ENCODE peak calls at places on chromosomes 4 and X, in ten cellular contexts. G is BE2C; K is GM13977; I is Panc1; D is fibroblast of pulmonary artery; R is A549; Z is endodermal cell; B is CD4-positive, alpha-beta T cell; W is astrocyte; C is progenitor cell of endocrine pancreas. V is an unnamed sample.

GRCh38 chr4:74623041-74623440 is 171.3 kb downstream of the BTC start:
- DNase-seq in I (peak; percentile 51), G (peak; percentile 9), Z (peak; percentile 63), R (peak; percentile 88), W (no peak), D (peak; percentile 84), C (no peak), K (peak; percentile 32), B (no peak), V (no peak)

GRCh38 chr4:19675172-19675811 is 576.4 kb upstream of the SLIT2 start:
- DNase-seq in R (no peak), I (no peak), D (peak; percentile 39), C (no peak), W (peak; percentile 71), Z (no peak), K (no peak), G (no peak), B (no peak), V (no peak)

GRCh38 chr4:36763814-36764213 is 480.7 kb upstream of the NWD2 start:
- DNase-seq in Z (no peak), K (no peak), W (no peak), C (no peak), I (no peak), D (no peak), B (no peak), G (no peak), R (no peak), V (no peak)

GRCh38 chr4:121960801-121961200 is 8.9 kb upstream of the TRPC3 start:
- DNase-seq in W (no peak), C (no peak), D (no peak), G (no peak), I (no peak), K (no peak), R (no peak), Z (no peak), B (no peak), V (no peak)

GRCh38 chrX:22095306-22095705 is 63.2 kb downstream of the PHEX start:
- DNase-seq in D (peak; percentile 63), Z (peak; percentile 51), I (no peak), G (no peak), B (no peak), K (no peak), C (no peak), W (peak; percentile 51), R (no peak), V (no peak)

GRCh38 chr4:10185518-10186227 is 69.1 kb upstream of the WDR1 start:
- DNase-seq in G (no peak), I (no peak), Z (no peak), D (no peak), K (no peak), B (no peak), R (no peak), C (no peak), W (no peak), V (no peak)

GRCh38 chr4:56139241-56139827 is 190.6 kb downstream of the CEP135 start:
- DNase-seq in B (no peak), I (no peak), R (no peak), D (no peak), K (no peak), Z (no peak), C (no peak), W (no peak), G (no peak), V (no peak)

GRCh38 chrX:152072236-152072635 is 66.1 kb downstream of the MAGEA10 start:
- DNase-seq in R (peak; percentile 40), Z (no peak), K (no peak), W (peak; percentile 90), B (no peak), G (no peak), C (no peak), I (no peak), D (peak; percentile 78), V (no peak)

GRCh38 chrX:17984415-17984814 is 123.3 kb upstream of the RAI2 start:
- DNase-seq in B (no peak), I (no peak), C (no peak), W (no peak), Z (no peak), R (no peak), K (no peak), D (no peak), G (no peak), V (no peak)

GRCh38 chr4:113256946-113257345 is 207.5 kb downstream of the ANK2 start:
- DNase-seq in D (peak; percentile 18), B (no peak), Z (no peak), I (no peak), G (no peak), C (no peak), W (peak; percentile 25), K (no peak), R (no peak), V (no peak)

GRCh38 chrX:48598645-48599044 is 1.4 kb downstream of the WDR13 start:
- DNase-seq in K (no peak), G (no peak), Z (no peak), B (no peak), D (no peak), C (no peak), R (no peak), I (no peak), W (no peak), V (no peak)

GRCh38 chrX:45669715-45670360 is 469.2 kb upstream of the DIPK2B start:
- DNase-seq in K (no peak), I (no peak), R (no peak), W (peak; percentile 66), C (no peak), G (no peak), D (peak; percentile 11), B (no peak), Z (no peak), V (no peak)

GRCh38 chr4:165489786-165490185 is 111.0 kb downstream of the CPE start:
- DNase-seq in I (no peak), R (no peak), Z (no peak), G (no peak), C (no peak), D (peak; percentile 62), B (no peak), K (no peak), W (peak; percentile 10), V (no peak)

GRCh38 chr4:18844726-18845125 is 823.2 kb upstream of the LCORL start:
- DNase-seq in W (peak; percentile 66), G (no peak), Z (no peak), B (no peak), R (no peak), I (no peak), C (no peak), K (no peak), D (peak; percentile 18), V (no peak)

DNA sequence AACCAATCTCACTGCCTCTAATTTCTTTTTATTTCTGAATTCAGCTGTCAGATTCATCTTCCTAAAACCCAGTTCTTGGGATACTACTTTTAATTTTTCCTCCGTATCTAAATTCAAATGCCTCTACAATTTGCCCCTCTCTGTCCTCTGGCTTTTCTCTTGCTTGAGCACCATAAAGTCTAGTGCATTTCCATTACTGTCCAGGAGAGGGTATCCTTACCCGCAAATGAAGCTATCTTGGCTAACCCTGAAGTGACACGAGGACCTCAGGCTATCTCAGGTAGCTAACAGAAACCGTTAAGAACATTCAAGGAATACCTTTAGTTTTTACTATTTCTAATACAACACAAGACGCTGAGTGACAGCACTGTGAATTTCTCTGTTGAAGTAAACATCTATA is 49.4 kb upstream of the PRR32 start:
- DNase-seq in W (no peak), I (peak; percentile 8), Z (peak; percentile 51), R (peak; percentile 27), D (no peak), B (no peak), G (no peak), C (no peak), K (peak; percentile 47), V (no peak)
- TF ChIP-seq CTCF in W (peak; percentile 8), I (peak; percentile 65), Z (peak; percentile 85), R (no peak), D (no peak), B (no peak), G (peak; percentile 33), C (peak; percentile 70), K (peak; percentile 64), V (no peak)

GRCh38 chr4:39450618-39451017 is 8.1 kb downstream of the RPL9 start:
- DNase-seq in C (no peak), W (no peak), B (no peak), D (no peak), R (no peak), G (no peak), I (no peak), K (no peak), Z (no peak), V (no peak)

GRCh38 chr4:39446483-39446841 is 12.3 kb downstream of the RPL9 start:
- DNase-seq in D (no peak), Z (peak; percentile 47), C (no peak), I (no peak), G (no peak), R (no peak), B (no peak), W (no peak), K (no peak), V (no peak)

GRCh38 chr4:39451423-39452023 is 7.2 kb downstream of the RPL9 start:
- DNase-seq in Z (no peak), R (no peak), K (no peak), C (no peak), B (no peak), D (no peak), I (no peak), G (no peak), W (no peak), V (no peak)

GRCh38 chr4:39442910-39443480 is 15.7 kb downstream of the RPL9 start:
- DNase-seq in B (no peak), W (no peak), C (no peak), K (no peak), Z (no peak), I (no peak), G (no peak), D (no peak), R (no peak), V (no peak)

GRCh38 chr4:39446842-39447573 is 11.7 kb downstream of the RPL9 start:
- DNase-seq in D (peak; percentile 74), C (peak; percentile 28), G (no peak), R (no peak), K (peak; percentile 81), Z (peak; percentile 91), I (no peak), B (peak; percentile 43), W (peak; percentile 31), V (peak; percentile 80)
- TF ChIP-seq CTCF in D (peak; percentile 48), C (no peak), G (no peak), R (no peak), K (peak; percentile 44), Z (peak; percentile 65), I (no peak), B (no peak), W (no peak), V (no peak)

DNA sequence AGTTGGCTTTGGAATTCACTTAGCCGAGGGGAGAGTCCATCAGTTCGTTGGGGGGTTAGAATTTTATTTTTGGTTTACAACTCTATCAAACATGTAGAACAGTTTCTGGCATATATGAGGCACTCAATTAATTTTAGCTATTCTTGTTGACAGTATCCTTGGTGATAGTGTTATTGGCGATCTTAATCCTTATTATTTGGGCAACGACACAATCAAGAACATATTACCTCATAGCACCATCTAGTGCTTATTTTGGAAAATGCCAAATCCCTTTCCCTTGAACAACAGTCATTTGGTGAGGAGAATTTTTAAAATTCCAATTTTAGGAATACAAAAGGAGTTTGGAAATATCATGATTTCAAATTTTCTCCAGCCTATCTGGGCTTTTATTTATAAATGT is 17.9 kb upstream of the PGRMC1 start:
- DNase-seq in I (no peak), G (no peak), Z (no peak), C (no peak), D (peak; percentile 33), W (no peak), K (no peak), R (no peak), B (no peak), V (no peak)
- TF ChIP-seq CTCF in I (peak; percentile 63), G (peak; percentile 41), Z (peak; percentile 62), C (peak; percentile 38), D (peak; percentile 43), W (peak; percentile 41), K (peak; percentile 42), R (peak; percentile 62), B (no peak), V (no peak)

GRCh38 chr4:41044165-41044564 is 170.2 kb downstream of the APBB2 start:
- DNase-seq in K (no peak), W (no peak), I (no peak), B (no peak), C (no peak), G (no peak), R (peak; percentile 10), D (no peak), Z (no peak), V (no peak)
- TF ChIP-seq CTCF in K (no peak), W (no peak), I (no peak), B (no peak), C (no peak), G (peak; percentile 14), R (no peak), D (no peak), Z (peak; percentile 50), V (no peak)